ENCODE peak calls at places on chromosomes 5 and 9, in ten cellular contexts. G is body of pancreas; J is endodermal cell; V is CD4-positive, alpha-beta T cell; P is kidney; R is mesenteric fat pad; M is omental fat pad; Q is osteocyte; D is natural killer cell treated with Interleukin-12 subunit alpha and Interleukin-12 subunit beta and Interleukin-15 and Interleukin-18, amount 100 ng/mL, for 72 hours; N is transverse colon. I is an unnamed sample.

GRCh38 chr5:68587181-68587580 is 371.6 kb downstream of the PIK3R1 start:
- DNase-seq in G (no peak), J (no peak), V (no peak), P (no peak), R (no peak), M (no peak), Q (no peak), D (no peak), N (no peak), I (no peak)

GRCh38 chr5:6591671-6592288 is 41.1 kb downstream of the NSUN2 start:
- DNase-seq in G (no peak), J (peak), V (no peak), P (no peak), R (no peak), M (no peak), Q (no peak), D (no peak), N (no peak), I (no peak)

GRCh38 chr9:116103976-116104820 is 49.4 kb upstream of the PAPPA start:
- DNase-seq in G (no peak), J (no peak), V (no peak), P (no peak), R (no peak), M (no peak), Q (no peak), D (no peak), N (no peak), I (no peak)

GRCh38 chr9:137423810-137424291 is 658 bp downstream of the NOXA1 start:
- DNase-seq in G (peak), J (no peak), V (no peak), P (peak), R (no peak), M (no peak), Q (no peak), D (no peak), N (peak), I (no peak)

GRCh38 chr5:157718529-157718928 is 12.7 kb upstream of the THG1L start:
- DNase-seq in G (no peak), J (peak), V (no peak), P (no peak), R (no peak), M (no peak), Q (no peak), D (no peak), N (no peak), I (peak)

GRCh38 chr9:71897573-71897972 is 13.4 kb downstream of the ABHD17B start:
- DNase-seq in G (no peak), J (no peak), V (no peak), P (no peak), R (no peak), M (no peak), Q (no peak), D (peak), N (no peak), I (no peak)

GRCh38 chr5:96111080-96111756 is 149.6 kb upstream of the ELL2 start:
- DNase-seq in G (no peak), J (no peak), V (no peak), P (no peak), R (no peak), M (no peak), Q (no peak), D (no peak), N (no peak), I (no peak)

GRCh38 chr9:2018764-2019548 is 3.8 kb downstream of the SMARCA2 start:
- DNase-seq in G (no peak), J (no peak), V (no peak), P (no peak), R (no peak), M (no peak), Q (no peak), D (no peak), N (no peak), I (no peak)

GRCh38 chr5:106399381-106399780 is 1271.4 kb downstream of the EFNA5 start:
- DNase-seq in G (no peak), J (no peak), V (no peak), P (no peak), R (no peak), M (no peak), Q (no peak), D (no peak), N (no peak), I (no peak)

GRCh38 chr5:17089690-17090089 is 127.7 kb upstream of the BASP1 start:
- DNase-seq in G (no peak), J (no peak), V (no peak), P (no peak), R (no peak), M (no peak), Q (no peak), D (no peak), N (no peak), I (peak)

GRCh38 chr5:157390179-157390923 is 69.7 kb upstream of the NIPAL4 start:
- DNase-seq in G (no peak), J (peak), V (peak), P (peak), R (no peak), M (no peak), Q (no peak), D (no peak), N (peak), I (peak)

GRCh38 chr5:132830436-132831094 is at the start of gene SHROOM1:
- DNase-seq in G (peak), J (peak), V (no peak), P (peak), R (peak), M (no peak), Q (no peak), D (peak), N (peak), I (peak)